ENCODE peak calls at places on chromosomes 1 and 21, in eight cellular contexts. One of them, this sample, is unnamed. For H3K36me3, the result is how much of the 10 kb centered on the place peaks cover.

GRCh38 chr1:195105773-195106172 is 1502.5 kb downstream of the KCNT2 start:
- DNase-seq in lower lobe of right lung: no peak
- DNase-seq in MM.1S: no peak
- DNase-seq in mammary epithelial cell: no peak
- DNase-seq in pancreas: no peak
- DNase-seq in uterus: no peak
- DNase-seq in tibial nerve: no peak
- DNase-seq in colonic mucosa: no peak
- DNase-seq in this sample: no peak

GRCh38 chr1:233025156-233025555 is 74.7 kb downstream of the NTPCR start:
- DNase-seq in lower lobe of right lung: no peak
- DNase-seq in MM.1S: no peak
- DNase-seq in mammary epithelial cell: no peak
- DNase-seq in pancreas: no peak
- DNase-seq in uterus: no peak
- DNase-seq in tibial nerve: no peak
- DNase-seq in colonic mucosa: peak
- DNase-seq in this sample: no peak

GRCh38 chr1:162072770-162073169 is 3.3 kb downstream of the NOS1AP start:
- DNase-seq in lower lobe of right lung: no peak
- DNase-seq in MM.1S: no peak
- DNase-seq in mammary epithelial cell: no peak
- DNase-seq in pancreas: no peak
- DNase-seq in uterus: no peak
- DNase-seq in tibial nerve: no peak
- DNase-seq in colonic mucosa: no peak
- DNase-seq in this sample: no peak

GRCh38 chr1:207077470-207078377 is 10.9 kb upstream of the C4BPB start:
- DNase-seq in lower lobe of right lung: no peak
- DNase-seq in MM.1S: peak
- DNase-seq in mammary epithelial cell: peak
- DNase-seq in pancreas: no peak
- DNase-seq in uterus: peak
- DNase-seq in tibial nerve: peak
- DNase-seq in colonic mucosa: peak
- DNase-seq in this sample: peak

GRCh38 chr1:11680270-11681070 is 478 bp downstream of the MAD2L2 start:
- DNase-seq in lower lobe of right lung: no peak
- DNase-seq in MM.1S: no peak
- DNase-seq in mammary epithelial cell: no peak
- DNase-seq in pancreas: no peak
- DNase-seq in uterus: no peak
- DNase-seq in tibial nerve: no peak
- DNase-seq in colonic mucosa: no peak
- DNase-seq in this sample: no peak

GRCh38 chr1:89604414-89604735 is 28.5 kb upstream of the LRRC8C start:
- DNase-seq in lower lobe of right lung: no peak
- DNase-seq in MM.1S: no peak
- DNase-seq in mammary epithelial cell: peak
- DNase-seq in pancreas: no peak
- DNase-seq in uterus: peak
- DNase-seq in tibial nerve: no peak
- DNase-seq in colonic mucosa: no peak
- DNase-seq in this sample: peak

GRCh38 chr1:211355873-211356272 is 29.2 kb downstream of the TRAF5 start:
- DNase-seq in lower lobe of right lung: no peak
- DNase-seq in MM.1S: no peak
- DNase-seq in mammary epithelial cell: no peak
- DNase-seq in pancreas: no peak
- DNase-seq in uterus: no peak
- DNase-seq in tibial nerve: no peak
- DNase-seq in colonic mucosa: no peak
- DNase-seq in this sample: no peak

GRCh38 chr1:182257369-182258063 is 134.1 kb downstream of the GLUL start:
- DNase-seq in lower lobe of right lung: no peak
- DNase-seq in MM.1S: no peak
- DNase-seq in mammary epithelial cell: no peak
- DNase-seq in pancreas: no peak
- DNase-seq in uterus: no peak
- DNase-seq in tibial nerve: no peak
- DNase-seq in colonic mucosa: no peak
- DNase-seq in this sample: no peak

GRCh38 chr1:157325220-157325619 is 187.0 kb upstream of the ETV3 start:
- DNase-seq in lower lobe of right lung: no peak
- DNase-seq in MM.1S: no peak
- DNase-seq in mammary epithelial cell: no peak
- DNase-seq in pancreas: no peak
- DNase-seq in uterus: no peak
- DNase-seq in tibial nerve: no peak
- DNase-seq in colonic mucosa: no peak
- DNase-seq in this sample: no peak

GRCh38 chr1:156106624-156107488 is 7.7 kb upstream of the LMNA start:
- DNase-seq in lower lobe of right lung: no peak
- DNase-seq in MM.1S: no peak
- DNase-seq in mammary epithelial cell: no peak
- DNase-seq in pancreas: no peak
- DNase-seq in uterus: no peak
- DNase-seq in tibial nerve: peak
- DNase-seq in colonic mucosa: peak
- DNase-seq in this sample: peak

GRCh38 chr1:158203693-158204457 is 23.2 kb downstream of the CD1D start:
- DNase-seq in lower lobe of right lung: no peak
- DNase-seq in MM.1S: peak
- DNase-seq in mammary epithelial cell: peak
- DNase-seq in pancreas: no peak
- DNase-seq in uterus: no peak
- DNase-seq in tibial nerve: peak
- DNase-seq in colonic mucosa: peak
- DNase-seq in this sample: peak

GRCh38 chr1:44305962-44306422 is 49.1 kb downstream of the ERI3 start:
- DNase-seq in lower lobe of right lung: no peak
- DNase-seq in MM.1S: peak
- DNase-seq in mammary epithelial cell: no peak
- DNase-seq in pancreas: no peak
- DNase-seq in uterus: no peak
- DNase-seq in tibial nerve: no peak
- DNase-seq in colonic mucosa: no peak
- DNase-seq in this sample: no peak

GRCh38 chr1:101605878-101606277 is 369.1 kb downstream of the S1PR1 start:
- DNase-seq in lower lobe of right lung: no peak
- DNase-seq in MM.1S: no peak
- DNase-seq in mammary epithelial cell: no peak
- DNase-seq in pancreas: no peak
- DNase-seq in uterus: no peak
- DNase-seq in tibial nerve: no peak
- DNase-seq in colonic mucosa: no peak
- DNase-seq in this sample: no peak

GRCh38 chr1:181545385-181545784 is 62.1 kb downstream of the CACNA1E start:
- DNase-seq in lower lobe of right lung: no peak
- DNase-seq in MM.1S: no peak
- DNase-seq in mammary epithelial cell: no peak
- DNase-seq in pancreas: no peak
- DNase-seq in uterus: no peak
- DNase-seq in tibial nerve: no peak
- DNase-seq in colonic mucosa: no peak
- DNase-seq in this sample: no peak

GRCh38 chr21:38350681-38351080 is 93.9 kb downstream of the KCNJ15 start:
- DNase-seq in lower lobe of right lung: peak
- DNase-seq in MM.1S: no peak
- DNase-seq in mammary epithelial cell: no peak
- DNase-seq in pancreas: no peak
- DNase-seq in uterus: no peak
- DNase-seq in tibial nerve: no peak
- DNase-seq in colonic mucosa: no peak
- DNase-seq in this sample: no peak

GRCh38 chr1:64550946-64551345 is 81.0 kb downstream of the CACHD1 start:
- DNase-seq in lower lobe of right lung: no peak
- DNase-seq in MM.1S: no peak
- DNase-seq in mammary epithelial cell: no peak
- DNase-seq in pancreas: no peak
- DNase-seq in uterus: no peak
- DNase-seq in tibial nerve: no peak
- DNase-seq in colonic mucosa: no peak
- DNase-seq in this sample: no peak

GRCh38 chr21:42836767-42837301 is 42.5 kb downstream of the WDR4 start:
- DNase-seq in lower lobe of right lung: no peak
- DNase-seq in MM.1S: no peak
- DNase-seq in mammary epithelial cell: no peak
- DNase-seq in pancreas: no peak
- DNase-seq in uterus: peak
- DNase-seq in tibial nerve: no peak
- DNase-seq in colonic mucosa: peak
- DNase-seq in this sample: no peak

GRCh38 chr1:117657949-117658660 is 52.3 kb downstream of the TENT5C start:
- DNase-seq in lower lobe of right lung: no peak
- DNase-seq in MM.1S: no peak
- DNase-seq in mammary epithelial cell: no peak
- DNase-seq in pancreas: no peak
- DNase-seq in uterus: no peak
- DNase-seq in tibial nerve: no peak
- DNase-seq in colonic mucosa: no peak
- DNase-seq in this sample: no peak

GRCh38 chr1:11364170-11364569 is 91.2 kb downstream of the UBIAD1 start:
- DNase-seq in lower lobe of right lung: no peak
- DNase-seq in MM.1S: peak
- DNase-seq in mammary epithelial cell: no peak
- DNase-seq in pancreas: no peak
- DNase-seq in uterus: no peak
- DNase-seq in tibial nerve: no peak
- DNase-seq in colonic mucosa: no peak
- DNase-seq in this sample: no peak

GRCh38 chr1:182395911-182396310 is 4.3 kb upstream of the GLUL start:
- DNase-seq in lower lobe of right lung: no peak
- DNase-seq in MM.1S: no peak
- DNase-seq in mammary epithelial cell: no peak
- DNase-seq in pancreas: no peak
- DNase-seq in uterus: no peak
- DNase-seq in tibial nerve: no peak
- DNase-seq in colonic mucosa: no peak
- DNase-seq in this sample: no peak

GRCh38 chr21:17231771-17232170 is 281.1 kb upstream of the CXADR start:
- DNase-seq in lower lobe of right lung: no peak
- DNase-seq in MM.1S: no peak
- DNase-seq in mammary epithelial cell: no peak
- DNase-seq in pancreas: no peak
- DNase-seq in uterus: peak
- DNase-seq in tibial nerve: no peak
- DNase-seq in colonic mucosa: no peak
- DNase-seq in this sample: no peak

GRCh38 chr1:110341872-110342331 is 2.7 kb downstream of the RBM15 start:
- DNase-seq in lower lobe of right lung: no peak
- DNase-seq in MM.1S: no peak
- DNase-seq in mammary epithelial cell: no peak
- DNase-seq in pancreas: no peak
- DNase-seq in uterus: no peak
- DNase-seq in tibial nerve: no peak
- DNase-seq in colonic mucosa: no peak
- DNase-seq in this sample: no peak
- H3K4me3 ChIP-seq in lower lobe of right lung: peak
- H3K4me3 ChIP-seq in MM.1S: peak
- H3K4me3 ChIP-seq in mammary epithelial cell: peak
- H3K4me3 ChIP-seq in pancreas: peak
- H3K4me3 ChIP-seq in uterus: no peak
- H3K4me3 ChIP-seq in tibial nerve: no peak
- H3K4me3 ChIP-seq in colonic mucosa: no peak
- H3K4me3 ChIP-seq in this sample: peak

DNA sequence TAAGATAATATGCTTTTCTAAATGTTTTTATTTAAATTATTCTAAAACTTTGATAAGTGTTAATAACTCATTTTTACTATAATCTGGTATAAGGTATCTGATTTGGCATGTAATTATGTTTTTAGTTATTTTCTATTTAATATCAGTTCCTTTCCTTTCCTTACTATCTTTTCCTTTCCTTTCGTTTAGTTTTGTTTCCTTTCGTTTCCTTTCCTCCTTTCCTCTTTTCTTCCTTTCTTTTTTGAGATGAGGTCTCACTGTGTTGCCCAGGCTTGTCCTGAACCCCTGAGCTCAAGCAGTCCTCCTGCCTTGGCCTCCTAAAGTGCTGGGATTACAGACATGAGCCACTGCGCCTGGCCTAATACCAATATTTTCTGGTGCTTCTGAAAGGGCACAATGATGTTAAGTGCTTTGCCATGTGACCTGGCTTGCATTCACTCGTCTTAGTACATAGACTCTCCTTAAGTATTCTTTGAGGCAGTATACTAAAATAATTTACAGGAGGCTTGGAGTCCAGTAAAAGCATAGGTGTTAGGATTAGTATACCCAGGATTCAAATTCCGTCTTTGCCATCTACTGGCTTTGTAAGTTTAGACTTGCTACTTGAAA is 18.7 kb downstream of the MIER1 start:
- DNase-seq in lower lobe of right lung: no peak
- DNase-seq in MM.1S: no peak
- DNase-seq in mammary epithelial cell: no peak
- DNase-seq in pancreas: no peak
- DNase-seq in uterus: no peak
- DNase-seq in tibial nerve: no peak
- DNase-seq in colonic mucosa: no peak
- DNase-seq in this sample: no peak
- H3K36me3 ChIP-seq in lower lobe of right lung: under half
- H3K36me3 ChIP-seq in MM.1S: under half
- H3K36me3 ChIP-seq in mammary epithelial cell: under half
- H3K36me3 ChIP-seq in pancreas: under half
- H3K36me3 ChIP-seq in uterus: under half
- H3K36me3 ChIP-seq in tibial nerve: under half
- H3K36me3 ChIP-seq in colonic mucosa: under half
- H3K36me3 ChIP-seq in this sample: under half

DNA sequence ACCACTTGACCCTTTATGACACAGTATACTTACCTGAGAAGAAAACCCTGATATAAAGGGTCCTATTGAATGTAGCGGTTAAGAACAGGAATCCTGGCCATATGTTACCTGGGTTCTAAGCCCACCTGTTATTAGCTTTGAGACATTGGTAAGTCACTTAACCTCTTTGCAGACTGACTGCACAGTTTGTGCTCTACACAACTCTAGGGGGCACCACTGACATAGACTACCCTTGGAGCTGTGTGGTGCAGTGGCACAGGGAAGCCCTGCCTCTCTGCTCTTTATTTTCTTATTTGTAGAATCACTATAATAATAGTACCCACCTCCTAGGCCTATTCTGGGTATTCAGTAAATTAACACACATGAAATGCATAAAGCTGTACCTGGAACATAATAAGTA is 165.6 kb downstream of the C1orf94 start:
- DNase-seq in lower lobe of right lung: no peak
- DNase-seq in MM.1S: no peak
- DNase-seq in mammary epithelial cell: no peak
- DNase-seq in pancreas: no peak
- DNase-seq in uterus: no peak
- DNase-seq in tibial nerve: no peak
- DNase-seq in colonic mucosa: no peak
- DNase-seq in this sample: no peak
- TF ChIP-seq CTCF in lower lobe of right lung: no peak
- TF ChIP-seq CTCF in MM.1S: no peak
- TF ChIP-seq CTCF in mammary epithelial cell: no peak
- TF ChIP-seq CTCF in pancreas: no peak
- TF ChIP-seq CTCF in uterus: no peak
- TF ChIP-seq CTCF in tibial nerve: no peak
- TF ChIP-seq CTCF in colonic mucosa: no peak
- TF ChIP-seq CTCF in this sample: no peak

GRCh38 chr1:230242317-230242716 is 175.3 kb downstream of the GALNT2 start:
- DNase-seq in lower lobe of right lung: no peak
- DNase-seq in MM.1S: no peak
- DNase-seq in mammary epithelial cell: no peak
- DNase-seq in pancreas: no peak
- DNase-seq in uterus: no peak
- DNase-seq in tibial nerve: no peak
- DNase-seq in colonic mucosa: no peak
- DNase-seq in this sample: no peak
- H3K4me3 ChIP-seq in lower lobe of right lung: no peak
- H3K4me3 ChIP-seq in MM.1S: no peak
- H3K4me3 ChIP-seq in mammary epithelial cell: no peak
- H3K4me3 ChIP-seq in pancreas: no peak
- H3K4me3 ChIP-seq in uterus: no peak
- H3K4me3 ChIP-seq in tibial nerve: no peak
- H3K4me3 ChIP-seq in colonic mucosa: no peak
- H3K4me3 ChIP-seq in this sample: no peak